ENCODE peak calls at places on chromosomes 13 and 19, in ten cellular contexts. E is left ventricle myocardium inferior, U is upper lobe of right lung, Z is lower lobe of right lung, J is mammary epithelial cell, F is thoracic aorta, I is gastrocnemius medialis, T is fibroblast of lung, P is heart right ventricle, B is stomach. M is an unnamed sample.
A peak's percentile ranks its signal among the peaks of the same experiment; 100 is the strongest.

GRCh38 chr13:93522486-93522885 is 295.9 kb downstream of the GPC6 start:
- DNase-seq in P (no peak), T (peak; percentile 67), Z (no peak), I (no peak), F (no peak), B (no peak), U (no peak), E (no peak), J (no peak), M (no peak)

GRCh38 chr19:46700704-46701103 is 16.2 kb downstream of the PRKD2 start:
- DNase-seq in U (no peak), T (no peak), F (no peak), Z (no peak), P (no peak), B (no peak), I (no peak), E (no peak), J (no peak), M (no peak)

GRCh38 chr13:51249767-51250741 is 27.9 kb downstream of the FAM124A start:
- DNase-seq in J (no peak), Z (no peak), P (no peak), U (no peak), E (no peak), T (no peak), I (no peak), B (no peak), F (no peak), M (no peak)

GRCh38 chr13:64819081-64819480 is 2411.1 kb downstream of the PCDH9 start:
- DNase-seq in U (no peak), I (no peak), E (no peak), Z (no peak), T (no peak), J (no peak), P (no peak), B (no peak), F (no peak), M (no peak)

GRCh38 chr19:7705387-7706187 is 3.7 kb upstream of the FCER2 start:
- DNase-seq in T (no peak), F (no peak), B (peak; percentile 44), J (no peak), E (peak; percentile 30), Z (peak; percentile 72), I (peak; percentile 37), U (peak; percentile 76), P (peak; percentile 44), M (no peak)

GRCh38 chr13:46582190-46582589 is 29.2 kb downstream of the LRCH1 start:
- DNase-seq in P (no peak), E (no peak), Z (no peak), B (no peak), J (no peak), F (no peak), U (no peak), I (no peak), T (no peak), M (no peak)

GRCh38 chr13:87259479-87260083 is 411.6 kb upstream of the SLITRK5 start:
- DNase-seq in P (no peak), J (no peak), Z (no peak), U (no peak), F (no peak), E (no peak), I (no peak), B (no peak), T (no peak), M (peak; percentile 29)

GRCh38 chr13:40132249-40132648 is 476.8 kb downstream of the COG6 start:
- DNase-seq in U (no peak), Z (no peak), P (no peak), I (no peak), E (no peak), T (no peak), J (no peak), B (no peak), F (no peak), M (no peak)

GRCh38 chr13:33554919-33555791 is 262.8 kb upstream of the RFC3 start:
- DNase-seq in Z (no peak), T (no peak), J (no peak), P (no peak), F (no peak), B (no peak), U (no peak), E (no peak), I (no peak), M (peak; percentile 21)

GRCh38 chr19:13883665-13884064 is 6.7 kb downstream of the NANOS3 start:
- DNase-seq in J (no peak), E (no peak), T (no peak), B (no peak), I (no peak), F (no peak), Z (no peak), P (no peak), U (no peak), M (no peak)
- TF ChIP-seq CTCF in J (peak; percentile 33), E (no peak), T (no peak), B (no peak), I (no peak), F (no peak), Z (no peak), P (no peak), U (no peak), M (peak; percentile 54)

GRCh38 chr13:23430664-23431063 is 2.8 kb downstream of the SACS start:
- DNase-seq in I (no peak), Z (no peak), J (no peak), B (no peak), P (no peak), E (no peak), T (no peak), F (no peak), U (no peak), M (no peak)

GRCh38 chr13:23436680-23437079 is 3.2 kb upstream of the SACS start:
- DNase-seq in U (no peak), J (no peak), E (no peak), P (no peak), F (no peak), T (no peak), B (no peak), Z (no peak), I (no peak), M (no peak)

GRCh38 chr13:23434431-23434830 is 929 bp upstream of the SACS start:
- DNase-seq in J (no peak), T (no peak), F (no peak), I (no peak), B (no peak), Z (no peak), U (no peak), P (no peak), E (no peak), M (no peak)

GRCh38 chr13:23433171-23434153 is at the start of gene SACS:
- DNase-seq in B (no peak), J (peak; percentile 31), T (peak; percentile 80), Z (no peak), U (no peak), P (peak; percentile 18), F (no peak), E (no peak), I (peak; percentile 48), M (peak; percentile 17)

GRCh38 chr13:23432589-23432988 is 913 bp downstream of the SACS start:
- DNase-seq in T (peak; percentile 18), B (no peak), I (no peak), Z (no peak), J (no peak), E (no peak), F (no peak), P (no peak), U (no peak), M (no peak)
- H3K4me3 ChIP-seq in T (peak overlapping the region; percentile 85), B (peak overlapping the region; percentile 44), I (peak overlapping the region; percentile 76), Z (no peak overlapping the region), J (no peak overlapping the region), E (peak overlapping the region; percentile 71), F (peak overlapping the region; percentile 87), P (peak overlapping the region; percentile 58), U (no peak overlapping the region), M (peak overlapping the region; percentile 76)

GRCh38 chr19:17078038-17078919 is 2.7 kb downstream of the MYO9B start:
- DNase-seq in Z (peak; percentile 82), F (no peak), J (peak; percentile 13), I (no peak), B (no peak), T (no peak), U (peak; percentile 81), P (no peak), E (no peak), M (no peak)
- H3K27ac ChIP-seq in Z (no peak overlapping the region), F (peak overlapping the region; percentile 97), J (peak overlapping the region; percentile 91), I (no peak overlapping the region), B (peak overlapping the region; percentile 95), T (peak overlapping the region; percentile 99), U (no peak overlapping the region), P (peak overlapping the region; percentile 91), E (peak overlapping the region; percentile 76), M (peak overlapping the region; percentile 95)

GRCh38 chr13:113489171-113489548 is 1.4 kb downstream of the DCUN1D2 start:
- DNase-seq in U (no peak), P (no peak), I (no peak), B (no peak), Z (no peak), J (peak; percentile 3), F (no peak), E (no peak), T (no peak), M (peak; percentile 3)
- TF ChIP-seq CTCF in U (no peak), P (no peak), I (no peak), B (no peak), Z (no peak), J (peak; percentile 18), F (no peak), E (no peak), T (no peak), M (peak; percentile 10)